ENCODE peak calls at places on chromosomes 5 and 9, in four cellular contexts. One of them, this sample, is unnamed.

GRCh38 chr5:126852104-126852531 is 75.2 kb downstream of the LMNB1 start:
- DNase-seq in GM12878: peak
- DNase-seq in K562: no peak
- DNase-seq in HepG2: no peak
- DNase-seq in this sample: no peak

GRCh38 chr9:130939405-130939941 is 426 bp upstream of the FIBCD1 start:
- DNase-seq in K562: no peak
- DNase-seq in GM12878: no peak
- DNase-seq in HepG2: no peak
- DNase-seq in this sample: peak

GRCh38 chr9:133877327-133877726 is 114.8 kb downstream of the VAV2 start:
- DNase-seq in GM12878: no peak
- DNase-seq in K562: no peak
- DNase-seq in HepG2: no peak
- DNase-seq in this sample: no peak

GRCh38 chr9:77707696-77708095 is 59.6 kb upstream of the GNA14 start:
- DNase-seq in K562: no peak
- DNase-seq in HepG2: peak
- DNase-seq in GM12878: no peak
- DNase-seq in this sample: no peak

GRCh38 chr9:129272348-129273025 is 94.4 kb upstream of the IER5L start:
- DNase-seq in GM12878: no peak
- DNase-seq in K562: no peak
- DNase-seq in HepG2: no peak
- DNase-seq in this sample: no peak

GRCh38 chr5:4640793-4641192 is 499.3 kb upstream of the ADAMTS16 start:
- DNase-seq in HepG2: no peak
- DNase-seq in K562: no peak
- DNase-seq in GM12878: no peak
- DNase-seq in this sample: no peak

GRCh38 chr5:56819027-56819881 is 3.9 kb downstream of the MAP3K1 start:
- DNase-seq in K562: no peak
- DNase-seq in HepG2: no peak
- DNase-seq in GM12878: no peak
- DNase-seq in this sample: no peak

GRCh38 chr5:36777105-36777757 is 99.3 kb upstream of the NIPBL start:
- DNase-seq in HepG2: peak
- DNase-seq in GM12878: no peak
- DNase-seq in K562: peak
- DNase-seq in this sample: peak

GRCh38 chr5:66440202-66440680 is 156.0 kb upstream of the MAST4 start:
- DNase-seq in GM12878: no peak
- DNase-seq in HepG2: no peak
- DNase-seq in K562: no peak
- DNase-seq in this sample: no peak

GRCh38 chr5:173452098-173452497 is 123.9 kb upstream of the STC2 start:
- DNase-seq in GM12878: no peak
- DNase-seq in K562: no peak
- DNase-seq in HepG2: peak
- DNase-seq in this sample: no peak

GRCh38 chr5:661891-662750 is 31.0 kb downstream of the TPPP start:
- DNase-seq in HepG2: no peak
- DNase-seq in K562: no peak
- DNase-seq in GM12878: no peak
- DNase-seq in this sample: no peak

GRCh38 chr9:119905706-119906105 is 536.5 kb upstream of the BRINP1 start:
- DNase-seq in K562: no peak
- DNase-seq in GM12878: no peak
- DNase-seq in HepG2: peak
- DNase-seq in this sample: no peak

GRCh38 chr5:60509519-60509918 is 190.4 kb downstream of the DEPDC1B start:
- DNase-seq in K562: no peak
- DNase-seq in HepG2: no peak
- DNase-seq in GM12878: no peak
- DNase-seq in this sample: no peak

GRCh38 chr9:107228648-107229047 is 54.4 kb upstream of the RAD23B start:
- DNase-seq in GM12878: no peak
- DNase-seq in K562: no peak
- DNase-seq in HepG2: no peak
- DNase-seq in this sample: no peak

GRCh38 chr5:67404261-67405100 is 207.9 kb upstream of the CD180 start:
- DNase-seq in K562: no peak
- DNase-seq in HepG2: peak
- DNase-seq in GM12878: no peak
- DNase-seq in this sample: no peak

GRCh38 chr5:124289641-124290201 is 456.7 kb downstream of the ZNF608 start:
- DNase-seq in HepG2: peak
- DNase-seq in K562: no peak
- DNase-seq in GM12878: no peak
- DNase-seq in this sample: peak

GRCh38 chr9:133779081-133779480 is 40.9 kb upstream of the SARDH start:
- DNase-seq in K562: no peak
- DNase-seq in GM12878: no peak
- DNase-seq in HepG2: no peak
- DNase-seq in this sample: no peak

GRCh38 chr5:58963821-58964220 is 380.9 kb downstream of the RAB3C start:
- DNase-seq in HepG2: no peak
- DNase-seq in GM12878: no peak
- DNase-seq in K562: no peak
- DNase-seq in this sample: no peak

GRCh38 chr9:102521097-102521755 is 473.9 kb upstream of the CYLC2 start:
- DNase-seq in HepG2: no peak
- DNase-seq in GM12878: no peak
- DNase-seq in K562: no peak
- DNase-seq in this sample: no peak

GRCh38 chr9:89522261-89522978 is 24.5 kb upstream of the SEMA4D start:
- DNase-seq in K562: no peak
- DNase-seq in GM12878: peak
- DNase-seq in HepG2: no peak
- DNase-seq in this sample: no peak

GRCh38 chr5:156934450-156935211 is 28.4 kb downstream of the TIMD4 start:
- DNase-seq in HepG2: peak
- DNase-seq in K562: peak
- DNase-seq in GM12878: no peak
- DNase-seq in this sample: peak

GRCh38 chr5:180637962-180638680 is 11.3 kb downstream of the FLT4 start:
- DNase-seq in GM12878: no peak
- DNase-seq in K562: no peak
- DNase-seq in HepG2: no peak
- DNase-seq in this sample: no peak

GRCh38 chr5:74865293-74865798 is 841 bp downstream of the FAM169A start:
- DNase-seq in K562: no peak
- DNase-seq in HepG2: no peak
- DNase-seq in GM12878: no peak
- DNase-seq in this sample: peak

GRCh38 chr9:96209407-96210031 is 92.5 kb downstream of the HSD17B3 start:
- DNase-seq in GM12878: no peak
- DNase-seq in HepG2: no peak
- DNase-seq in K562: no peak
- DNase-seq in this sample: no peak

GRCh38 chr9:97980918-97981827 is 2.0 kb upstream of the ANP32B start:
- DNase-seq in GM12878: no peak
- DNase-seq in K562: no peak
- DNase-seq in HepG2: peak
- DNase-seq in this sample: no peak

GRCh38 chr9:137069508-137070071 is 767 bp downstream of the SAPCD2 start:
- DNase-seq in HepG2: no peak
- DNase-seq in K562: peak
- DNase-seq in GM12878: no peak
- DNase-seq in this sample: no peak

DNA sequence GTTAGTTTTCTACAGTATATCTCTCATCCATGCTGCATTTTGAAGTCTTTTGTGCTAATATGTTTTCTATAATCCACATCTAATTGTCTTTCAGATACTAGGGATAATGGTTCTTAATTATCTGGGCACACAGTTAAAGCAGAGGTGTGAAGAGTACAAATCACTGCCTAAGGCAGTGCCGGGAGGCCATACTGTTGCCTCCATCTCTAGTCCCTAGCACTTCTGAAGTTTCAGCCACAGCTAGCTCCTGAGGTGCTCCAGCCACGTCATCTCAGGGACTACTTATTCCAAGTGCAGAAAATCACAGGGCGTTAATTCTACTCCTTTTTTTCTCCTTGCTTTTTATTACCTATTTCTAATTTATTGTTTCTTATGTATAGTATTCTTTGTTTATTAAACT is 760.0 kb upstream of the FAM174A start:
- DNase-seq in K562: no peak
- DNase-seq in HepG2: no peak
- DNase-seq in GM12878: no peak
- DNase-seq in this sample: peak
- TF ChIP-seq FOXK2 in K562: no peak
- TF ChIP-seq FOXK2 in HepG2: no peak
- TF ChIP-seq FOXK2 in GM12878: no peak
- TF ChIP-seq FOXK2 in this sample: no peak

GRCh38 chr5:135879591-135879990 is 16.1 kb downstream of the IL9 start:
- DNase-seq in GM12878: no peak
- DNase-seq in K562: no peak
- DNase-seq in HepG2: no peak
- DNase-seq in this sample: no peak

GRCh38 chr5:135880801-135881200 is 14.8 kb downstream of the IL9 start:
- DNase-seq in K562: no peak
- DNase-seq in HepG2: no peak
- DNase-seq in GM12878: no peak
- DNase-seq in this sample: no peak

GRCh38 chr5:135881244-135881643 is 14.4 kb downstream of the IL9 start:
- DNase-seq in K562: no peak
- DNase-seq in HepG2: no peak
- DNase-seq in GM12878: no peak
- DNase-seq in this sample: no peak

GRCh38 chr5:135878156-135878620 is 17.5 kb downstream of the IL9 start:
- DNase-seq in K562: no peak
- DNase-seq in GM12878: no peak
- DNase-seq in HepG2: no peak
- DNase-seq in this sample: no peak

GRCh38 chr5:135880278-135880677 is 15.4 kb downstream of the IL9 start:
- DNase-seq in GM12878: no peak
- DNase-seq in HepG2: peak
- DNase-seq in K562: peak
- DNase-seq in this sample: peak
- TF ChIP-seq TARDBP in GM12878: no peak
- TF ChIP-seq TARDBP in HepG2: no peak
- TF ChIP-seq TARDBP in K562: no peak
- TF ChIP-seq TARDBP in this sample: no peak

GRCh38 chr5:43039468-43040286 is 442 bp downstream of the ANXA2R start:
- DNase-seq in GM12878: no peak
- DNase-seq in K562: peak
- DNase-seq in HepG2: peak
- DNase-seq in this sample: peak

GRCh38 chr5:43039115-43039467 is 1.0 kb downstream of the ANXA2R start:
- DNase-seq in K562: no peak
- DNase-seq in HepG2: no peak
- DNase-seq in GM12878: no peak
- DNase-seq in this sample: no peak

GRCh38 chr5:43037929-43038510 is 2.1 kb downstream of the ANXA2R start:
- DNase-seq in GM12878: no peak
- DNase-seq in K562: no peak
- DNase-seq in HepG2: no peak
- DNase-seq in this sample: no peak

GRCh38 chr5:43036856-43037711 is 3.0 kb downstream of the ANXA2R start:
- DNase-seq in HepG2: no peak
- DNase-seq in K562: no peak
- DNase-seq in GM12878: no peak
- DNase-seq in this sample: no peak

GRCh38 chr5:43038523-43038989 is 1.6 kb downstream of the ANXA2R start:
- DNase-seq in K562: no peak
- DNase-seq in HepG2: no peak
- DNase-seq in GM12878: no peak
- DNase-seq in this sample: no peak
- TF ChIP-seq FOXK2 in K562: no peak
- TF ChIP-seq FOXK2 in HepG2: no peak
- TF ChIP-seq FOXK2 in GM12878: no peak
- TF ChIP-seq FOXK2 in this sample: no peak

GRCh38 chr5:134515801-134516200 is 9.7 kb upstream of the JADE2 start:
- DNase-seq in HepG2: no peak
- DNase-seq in K562: no peak
- DNase-seq in GM12878: no peak
- DNase-seq in this sample: no peak
- TF ChIP-seq TARDBP in HepG2: no peak
- TF ChIP-seq TARDBP in K562: no peak
- TF ChIP-seq TARDBP in GM12878: no peak
- TF ChIP-seq TARDBP in this sample: no peak

This sample was measured in HEK293T.